ENCODE peak calls at places on chromosome 16, in five cellular contexts. L is neural progenitor cell, P is GM23338, I is PC-3, B is hepatocyte. J is an unnamed sample.

GRCh38 chr16:68128577-68129305 is 43.6 kb downstream of the NFATC3 start:
- DNase-seq in L (no peak), B (no peak), I (peak; percentile 15), P (peak; percentile 18), J (no peak)

GRCh38 chr16:14672403-14672971 is 21.6 kb downstream of the PLA2G10 start:
- DNase-seq in I (peak; percentile 4), P (no peak), L (no peak), B (no peak), J (peak; percentile 90)

GRCh38 chr16:58635502-58635901 is 5.9 kb upstream of the CNOT1 start:
- DNase-seq in L (no peak), B (no peak), I (no peak), P (no peak), J (no peak)

GRCh38 chr16:5790512-5790911 is 692.9 kb upstream of the EEF2KMT start:
- DNase-seq in L (peak; percentile 33), P (peak; percentile 13), I (no peak), B (no peak), J (no peak)

GRCh38 chr16:67636713-67637112 is 8.2 kb upstream of the CARMIL2 start:
- DNase-seq in I (no peak), L (no peak), B (no peak), P (no peak), J (no peak)

GRCh38 chr16:21100447-21100846 is 50.2 kb downstream of the DNAH3 start:
- DNase-seq in B (peak; percentile 37), L (no peak), P (no peak), I (peak; percentile 77), J (no peak)

GRCh38 chr16:86306046-86306644 is 204.2 kb upstream of the FOXF1 start:
- DNase-seq in P (no peak), B (no peak), I (no peak), L (no peak), J (no peak)

GRCh38 chr16:61500851-61501250 is 535.4 kb downstream of the CDH8 start:
- DNase-seq in I (peak; percentile 9), B (no peak), P (no peak), L (no peak), J (no peak)

GRCh38 chr16:60413969-60414368 is 1622.3 kb downstream of the CDH8 start:
- DNase-seq in P (peak; percentile 29), B (no peak), L (peak; percentile 33), I (no peak), J (no peak)

GRCh38 chr16:75593825-75594820 is 27.9 kb downstream of the GABARAPL2 start:
- DNase-seq in I (peak; percentile 84), P (peak; percentile 86), L (no peak), B (peak; percentile 29), J (peak; percentile 55)

GRCh38 chr16:21264226-21265036 is 13.7 kb downstream of the CRYM start:
- DNase-seq in P (no peak), B (peak; percentile 48), L (peak; percentile 34), I (no peak), J (no peak)

GRCh38 chr16:19609359-19609758 is 53.9 kb downstream of the VPS35L start:
- DNase-seq in L (no peak), P (no peak), I (peak; percentile 3), B (no peak), J (no peak)

GRCh38 chr16:47884131-47884725 is 271.6 kb downstream of the ABCC12 start:
- DNase-seq in I (no peak), P (peak; percentile 39), L (peak; percentile 67), B (no peak), J (no peak)

GRCh38 chr16:84500531-84500930 is 3.9 kb downstream of the MEAK7 start:
- DNase-seq in L (no peak), B (peak; percentile 2), I (no peak), P (no peak), J (no peak)

GRCh38 chr16:3842994-3843393 is 37.5 kb downstream of the CREBBP start:
- DNase-seq in P (no peak), I (no peak), B (no peak), L (no peak), J (no peak)
- TF ChIP-seq EZH2phosphoT487 in P (no peak), I (no peak), B (no peak), L (no peak), J (no peak)

GRCh38 chr16:31470615-31471014 is 1.3 kb upstream of the TGFB1I1 start:
- DNase-seq in B (no peak), L (no peak), I (no peak), P (no peak), J (no peak)

GRCh38 chr16:31471875-31472558 is at the start of gene TGFB1I1:
- DNase-seq in I (peak; percentile 8), P (peak; percentile 57), B (peak; percentile 74), L (peak; percentile 29), J (no peak)

GRCh38 chr16:31473300-31474052 is 1.5 kb downstream of the TGFB1I1 start:
- DNase-seq in P (no peak), I (no peak), B (no peak), L (no peak), J (no peak)

GRCh38 chr16:31472559-31473203 is 729 bp downstream of the TGFB1I1 start:
- DNase-seq in I (peak; percentile 69), P (peak; percentile 92), B (peak; percentile 85), L (peak; percentile 48), J (no peak)

DNA sequence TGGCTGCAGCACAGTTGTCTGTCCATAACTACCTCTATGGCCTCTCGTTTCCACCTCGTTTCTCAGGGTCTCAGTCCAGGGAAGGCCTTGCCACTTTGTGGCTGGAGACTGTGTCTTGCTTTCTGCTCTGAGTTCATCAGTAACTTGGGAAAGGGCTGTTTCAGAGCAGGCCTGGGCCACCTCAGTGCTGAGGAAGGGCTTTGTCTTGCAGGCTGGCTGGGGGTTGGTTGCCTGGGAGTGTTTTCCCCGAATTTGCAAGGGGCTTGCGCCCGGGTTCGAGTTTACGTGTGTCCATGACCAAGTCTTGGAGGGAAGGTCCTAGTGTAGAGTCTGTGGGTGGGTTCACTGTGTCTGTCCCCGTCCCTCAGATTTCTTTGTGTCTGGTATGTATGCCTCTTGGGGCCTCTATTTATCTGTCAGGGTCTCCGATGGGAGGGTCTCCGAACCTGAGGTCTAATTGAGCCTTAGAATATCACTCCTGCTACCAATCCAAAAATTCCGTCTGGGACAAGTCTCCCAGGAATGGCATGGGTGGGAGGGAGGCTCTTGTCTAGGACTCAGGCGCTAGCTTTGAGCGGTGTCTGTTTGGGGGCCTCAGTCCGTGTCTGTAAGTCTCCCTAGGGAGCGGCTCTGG is 594 bp upstream of the TGFB1I1 start:
- DNase-seq in L (peak; percentile 28), I (no peak), P (peak; percentile 48), B (peak; percentile 9), J (no peak)
- H3K4me3 ChIP-seq in L (peak overlapping the region; percentile 65), I (peak overlapping the region; percentile 73), P (peak overlapping the region; percentile 90), B (peak overlapping the region; percentile 83), J (no peak overlapping the region)

GRCh38 chr16:2295056-2295798 is 27.3 kb upstream of the RNPS1 start:
- DNase-seq in I (no peak), L (no peak), P (no peak), B (no peak), J (peak; percentile 22)

GRCh38 chr16:2299121-2299914 is 31.4 kb upstream of the RNPS1 start:
- DNase-seq in B (no peak), I (no peak), P (no peak), L (no peak), J (no peak)

GRCh38 chr16:2298621-2299020 is 30.7 kb upstream of the RNPS1 start:
- DNase-seq in L (no peak), I (no peak), B (no peak), P (no peak), J (no peak)

GRCh38 chr16:2297506-2297860 is 29.6 kb upstream of the RNPS1 start:
- DNase-seq in B (no peak), P (no peak), I (no peak), L (no peak), J (no peak)

GRCh38 chr16:2296662-2297505 is 29.0 kb upstream of the RNPS1 start:
- DNase-seq in L (peak; percentile 34), B (no peak), I (peak; percentile 42), P (peak; percentile 74), J (peak; percentile 16)
- TF ChIP-seq EZH2phosphoT487 in L (no peak), B (no peak), I (no peak), P (no peak), J (no peak)

GRCh38 chr16:29126057-29126494 is 141.2 kb downstream of the LAT start:
- DNase-seq in L (no peak), P (peak; percentile 32), I (no peak), B (no peak), J (no peak)
- H3K4me3 ChIP-seq in L (no peak overlapping the region), P (no peak overlapping the region), I (no peak overlapping the region), B (no peak overlapping the region), J (no peak overlapping the region)

GRCh38 chr16:77822656-77823055 is 34.3 kb downstream of the VAT1L start:
- DNase-seq in L (no peak), I (no peak), P (peak; percentile 16), B (no peak), J (no peak)
- TF ChIP-seq EZH2phosphoT487 in L (no peak), I (no peak), P (no peak), B (no peak), J (no peak)

DNA sequence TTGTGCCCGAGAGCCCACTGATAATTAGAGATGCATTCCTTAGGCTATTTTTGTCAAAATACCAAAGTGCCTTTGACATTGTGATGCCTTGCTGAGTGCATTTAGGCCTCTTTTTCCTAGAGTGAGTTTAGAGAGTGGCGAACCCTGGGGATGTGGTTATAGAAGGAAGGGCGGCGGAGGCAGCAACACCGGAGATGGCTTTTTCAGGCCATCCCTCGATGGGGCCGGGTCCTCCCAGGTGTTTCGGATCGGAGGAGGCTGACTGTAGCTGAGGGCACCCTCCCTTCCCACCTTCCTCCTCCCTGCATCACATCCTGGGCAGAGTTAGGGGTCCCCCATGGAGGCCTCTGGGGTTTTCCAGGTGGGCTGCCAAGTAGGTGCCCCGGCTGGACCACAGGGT is 6.6 kb upstream of the SNAI3 start:
- DNase-seq in P (no peak), L (no peak), I (no peak), B (no peak), J (no peak)
- H3K4me3 ChIP-seq in P (no peak overlapping the region), L (no peak overlapping the region), I (no peak overlapping the region), B (no peak overlapping the region), J (no peak overlapping the region)

GRCh38 chr16:28321700-28322411 is 29.5 kb downstream of the SBK1 start:
- DNase-seq in I (peak; percentile 47), P (peak; percentile 84), B (peak; percentile 46), L (peak; percentile 52), J (peak; percentile 61)
- TF ChIP-seq EZH2phosphoT487 in I (no peak), P (no peak), B (no peak), L (no peak), J (no peak)

GRCh38 chr16:23182206-23182674 is 305 bp upstream of the SCNN1G start:
- DNase-seq in L (peak; percentile 89), B (peak; percentile 93), P (peak; percentile 94), I (peak; percentile 88), J (peak; percentile 81)
- H3K4me3 ChIP-seq in L (peak overlapping the region; percentile 43), B (no peak overlapping the region), P (peak overlapping the region; percentile 85), I (peak overlapping the region; percentile 76), J (no peak overlapping the region)